ENCODE peak calls at places on chromosomes 3 and 15, in nine cellular contexts. S is T-helper 2 cell; J is NB4; Q is T-helper 1 cell; N is cortex of kidney; R is DMS153; F is stimulated activated CD8-positive, alpha-beta memory T cell treated with anti-CD3 and anti-CD28 coated beads, Interleukin-4, amount 100 ng/mL, for 4 hours; E is GOT3; C is HEK293T. V is an unnamed sample.

GRCh38 chr3:89113887-89114840 is 6.7 kb downstream of the EPHA3 start:
- DNase-seq in J (no peak), Q (no peak), F (no peak), S (peak), R (no peak), E (peak), N (no peak), C (peak), V (no peak)

GRCh38 chr3:114093596-114093995 is 37.1 kb downstream of the QTRT2 start:
- DNase-seq in Q (no peak), C (peak), J (peak), E (no peak), F (no peak), R (no peak), S (no peak), N (no peak), V (no peak)

GRCh38 chr15:69557340-69558137 is 104.9 kb downstream of the RPLP1 start:
- DNase-seq in N (no peak), Q (no peak), C (no peak), S (no peak), J (no peak), R (no peak), F (no peak), E (peak), V (no peak)

GRCh38 chr15:50229336-50229735 is 36.2 kb downstream of the HDC start:
- DNase-seq in F (no peak), E (no peak), C (no peak), Q (no peak), N (no peak), S (no peak), J (no peak), R (no peak), V (no peak)

GRCh38 chr15:37751401-37751800 is 183.0 kb upstream of the TMCO5A start:
- DNase-seq in C (no peak), J (no peak), F (no peak), Q (no peak), N (no peak), R (no peak), E (no peak), S (no peak), V (no peak)

GRCh38 chr3:190526787-190527767 is 13.2 kb downstream of the IL1RAP start:
- DNase-seq in C (no peak), E (no peak), J (peak), R (no peak), F (no peak), N (no peak), S (no peak), Q (no peak), V (no peak)

GRCh38 chr3:123267821-123268220 is 66.1 kb downstream of the SEC22A start:
- DNase-seq in R (no peak), C (no peak), Q (no peak), S (no peak), J (no peak), N (no peak), F (no peak), E (no peak), V (no peak)

GRCh38 chr3:141104151-141104741 is 53.1 kb downstream of the SPSB4 start:
- DNase-seq in E (no peak), F (no peak), R (no peak), Q (no peak), J (no peak), C (no peak), N (no peak), S (no peak), V (no peak)

GRCh38 chr15:52790166-52790708 is at the start of gene ONECUT1:
- DNase-seq in N (no peak), R (peak), F (peak), Q (no peak), E (no peak), J (peak), C (peak), S (peak), V (no peak)

GRCh38 chr3:165233521-165234195 is 37.5 kb upstream of the SLITRK3 start:
- DNase-seq in R (no peak), C (no peak), Q (no peak), F (no peak), E (no peak), J (no peak), S (no peak), N (no peak), V (no peak)

GRCh38 chr3:108093021-108093420 is 2.2 kb upstream of the CD47 start:
- DNase-seq in N (no peak), Q (no peak), J (no peak), R (no peak), C (no peak), F (no peak), E (no peak), S (no peak), V (no peak)

GRCh38 chr3:9183811-9184463 is 65.5 kb downstream of the SRGAP3 start:
- DNase-seq in Q (no peak), S (no peak), R (no peak), F (no peak), E (no peak), J (no peak), N (no peak), C (no peak), V (no peak)

GRCh38 chr3:22779737-22780136 is 423.4 kb upstream of the UBE2E2 start:
- DNase-seq in N (no peak), J (no peak), R (no peak), E (no peak), C (no peak), Q (no peak), S (no peak), F (no peak), V (no peak)

GRCh38 chr3:126649556-126650092 is 5.3 kb downstream of the TXNRD3 start:
- DNase-seq in F (no peak), C (no peak), Q (no peak), N (no peak), J (no peak), E (no peak), R (no peak), S (no peak), V (no peak)

GRCh38 chr3:31946484-31947081 is 34.5 kb downstream of the OSBPL10 start:
- DNase-seq in C (no peak), J (no peak), E (no peak), N (no peak), R (no peak), F (no peak), Q (no peak), S (no peak), V (no peak)

GRCh38 chr3:187550446-187550845 is 119.7 kb downstream of the SST start:
- DNase-seq in E (no peak), J (no peak), R (no peak), C (no peak), F (no peak), S (no peak), Q (no peak), N (no peak), V (no peak)

GRCh38 chr3:46456118-46456517 is 8.6 kb downstream of the LTF start:
- DNase-seq in J (no peak), S (no peak), R (no peak), E (no peak), Q (no peak), C (no peak), N (no peak), F (no peak), V (no peak)

GRCh38 chr3:87350367-87351199 is 74.2 kb upstream of the POU1F1 start:
- DNase-seq in S (no peak), N (no peak), C (peak), J (peak), F (no peak), Q (peak), R (peak), E (no peak), V (no peak)

GRCh38 chr3:34072297-34072696 is 273.9 kb downstream of the PDCD6IP start:
- DNase-seq in R (no peak), Q (no peak), N (no peak), J (no peak), C (no peak), E (no peak), F (no peak), S (no peak), V (no peak)

GRCh38 chr3:111521881-111522280 is 20.1 kb upstream of the CD96 start:
- DNase-seq in R (no peak), C (no peak), J (no peak), F (no peak), S (no peak), Q (no peak), E (no peak), N (no peak), V (no peak)

GRCh38 chr15:84605225-84605882 is 4.5 kb downstream of the ZSCAN2 start:
- DNase-seq in F (no peak), R (no peak), S (no peak), N (no peak), Q (no peak), E (no peak), C (no peak), J (no peak), V (no peak)

GRCh38 chr3:161104561-161105551 is at the start of gene B3GALNT1:
- DNase-seq in R (no peak), E (peak), S (no peak), J (no peak), N (no peak), Q (peak), C (no peak), F (no peak), V (no peak)

GRCh38 chr3:82236257-82236656 is 474.8 kb upstream of the GBE1 start:
- DNase-seq in J (no peak), Q (no peak), F (no peak), E (no peak), R (no peak), C (no peak), S (no peak), N (no peak), V (no peak)

GRCh38 chr3:190810957-190811356 is 51.5 kb downstream of the GMNC start:
- DNase-seq in N (no peak), J (no peak), F (no peak), S (no peak), E (no peak), Q (no peak), C (no peak), R (no peak), V (no peak)

GRCh38 chr3:116916836-116917235 is 207.3 kb downstream of the TUSC7 start:
- DNase-seq in J (no peak), C (no peak), N (no peak), S (no peak), R (no peak), E (no peak), F (no peak), Q (no peak), V (no peak)

GRCh38 chr15:96336643-96337353 is 6.3 kb downstream of the NR2F2 start:
- DNase-seq in C (no peak), Q (no peak), E (no peak), N (no peak), S (no peak), J (no peak), F (no peak), R (no peak), V (no peak)

GRCh38 chr3:195897081-195897852 is 11.1 kb downstream of the TNK2 start:
- DNase-seq in E (peak), R (no peak), F (no peak), N (no peak), C (no peak), J (no peak), S (no peak), Q (no peak), V (no peak)

GRCh38 chr3:38163117-38163870 is 2.0 kb upstream of the OXSR1 start:
- DNase-seq in Q (no peak), E (no peak), S (no peak), C (no peak), N (no peak), F (no peak), J (peak), R (no peak), V (no peak)

GRCh38 chr15:89907289-89907688 is 5.5 kb downstream of the ARPIN start:
- DNase-seq in Q (no peak), F (no peak), S (no peak), N (no peak), C (no peak), J (no peak), E (no peak), R (no peak), V (no peak)